ENCODE peak calls at places on chromosomes 16 and 17, in nine cellular contexts. C is suprapubic skin, W is astrocyte of the spinal cord, M is GM12865, E is neural progenitor cell, Z is sigmoid colon, T is heart right ventricle, G is thoracic aorta, V is GM20000. F is an unnamed sample.

GRCh38 chr16:57592591-57593003 is 35.8 kb upstream of the ADGRG1 start:
- DNase-seq in C (no peak), W (no peak), M (peak; percentile 64), E (no peak), Z (no peak), T (no peak), G (no peak), V (no peak), F (no peak)

GRCh38 chr17:11986939-11987329 is 10.3 kb downstream of the ZNF18 start:
- DNase-seq in C (no peak), W (peak; percentile 69), M (peak; percentile 3), E (peak; percentile 56), Z (no peak), T (peak; percentile 5), G (no peak), V (no peak), F (no peak)

GRCh38 chr17:15258113-15258512 is 7.0 kb downstream of the PMP22 start:
- DNase-seq in C (no peak), W (no peak), M (no peak), E (no peak), Z (no peak), T (no peak), G (no peak), V (no peak), F (no peak)

GRCh38 chr16:87806608-87807546 is 41.1 kb upstream of the KLHDC4 start:
- DNase-seq in C (no peak), W (peak; percentile 87), M (peak; percentile 61), E (no peak), Z (peak; percentile 75), T (peak; percentile 62), G (peak; percentile 16), V (no peak), F (peak; percentile 82)

GRCh38 chr17:51876986-51877385 is 281.5 kb downstream of the CA10 start:
- DNase-seq in C (no peak), W (no peak), M (no peak), E (no peak), Z (no peak), T (no peak), G (no peak), V (no peak), F (no peak)

GRCh38 chr16:19113577-19114358 is at the start of gene ITPRIPL2:
- DNase-seq in C (peak; percentile 93), W (peak; percentile 90), M (peak; percentile 66), E (peak; percentile 76), Z (peak; percentile 95), T (peak; percentile 93), G (peak; percentile 69), V (peak; percentile 75), F (peak; percentile 59)

GRCh38 chr17:6546069-6546718 is 10.2 kb downstream of the PITPNM3 start:
- DNase-seq in C (no peak), W (peak; percentile 77), M (peak; percentile 69), E (no peak), Z (no peak), T (no peak), G (no peak), V (no peak), F (no peak)

GRCh38 chr17:21355586-21355985 is 20.6 kb upstream of the KCNJ12 start:
- DNase-seq in C (no peak), W (no peak), M (no peak), E (no peak), Z (no peak), T (no peak), G (no peak), V (no peak), F (no peak)

GRCh38 chr17:78759203-78759968 is 22.7 kb downstream of the CYTH1 start:
- DNase-seq in C (no peak), W (peak; percentile 82), M (peak; percentile 78), E (no peak), Z (no peak), T (peak; percentile 72), G (no peak), V (no peak), F (no peak)

GRCh38 chr16:89026121-89026612 is 49.2 kb upstream of the CBFA2T3 start:
- DNase-seq in C (no peak), W (no peak), M (peak; percentile 85), E (no peak), Z (no peak), T (no peak), G (no peak), V (peak; percentile 52), F (no peak)

GRCh38 chr16:23158114-23158513 is 8.9 kb upstream of the USP31 start:
- DNase-seq in C (no peak), W (no peak), M (no peak), E (no peak), Z (no peak), T (no peak), G (no peak), V (no peak), F (no peak)

GRCh38 chr16:84999200-84999599 is 12.1 kb downstream of the ZDHHC7 start:
- DNase-seq in C (no peak), W (peak; percentile 48), M (no peak), E (no peak), Z (no peak), T (no peak), G (no peak), V (no peak), F (no peak)

GRCh38 chr16:17921357-17921978 is 415.1 kb downstream of the NPIPA8 start:
- DNase-seq in C (no peak), W (no peak), M (peak; percentile 72), E (peak; percentile 40), Z (no peak), T (no peak), G (no peak), V (peak; percentile 61), F (peak; percentile 55)

GRCh38 chr17:49388290-49388640 is 26.2 kb upstream of the ZNF652 start:
- DNase-seq in C (no peak), W (no peak), M (peak; percentile 75), E (no peak), Z (no peak), T (no peak), G (no peak), V (peak; percentile 36), F (no peak)

GRCh38 chr17:1067282-1067956 is 70.5 kb downstream of the TIMM22 start:
- DNase-seq in C (no peak), W (no peak), M (no peak), E (no peak), Z (no peak), T (peak; percentile 52), G (no peak), V (no peak), F (no peak)

DNA sequence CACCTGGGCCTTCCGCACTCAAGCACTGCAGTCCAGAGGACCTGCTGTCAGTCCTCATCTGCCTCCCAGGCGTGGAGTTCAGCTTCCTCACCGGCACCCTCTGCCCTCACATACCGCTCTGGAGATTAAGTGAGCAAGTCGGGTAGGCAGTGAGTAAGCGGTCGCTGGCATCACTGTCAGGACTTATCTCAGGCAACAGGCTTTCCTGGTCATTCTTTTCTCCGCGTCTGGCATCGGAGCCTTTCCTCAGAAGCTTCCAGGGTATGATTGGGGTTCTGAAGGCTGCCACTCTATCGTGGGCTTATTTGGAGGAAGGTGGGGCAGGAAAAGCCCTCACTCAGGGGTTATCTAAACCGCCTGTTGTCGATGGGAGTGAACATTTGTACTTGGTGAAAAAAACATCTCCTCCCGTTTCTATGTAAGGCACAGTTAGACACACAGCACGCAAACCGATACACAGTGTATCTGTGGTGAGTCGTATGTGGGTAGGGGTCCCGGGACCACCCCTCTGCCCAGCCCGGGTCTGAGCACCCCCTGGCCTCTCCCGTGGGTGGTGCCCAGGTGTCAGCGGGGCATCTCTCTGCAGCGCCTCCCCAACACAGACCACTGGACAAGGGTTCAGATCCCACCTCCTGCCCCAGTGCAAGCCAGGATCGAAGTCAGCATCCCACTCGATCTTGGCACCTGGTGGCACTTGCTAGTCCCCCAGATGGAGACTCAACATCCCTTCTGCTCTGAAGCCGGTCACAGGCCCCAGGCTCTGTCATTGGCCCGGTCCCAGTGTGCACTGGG is 92.5 kb upstream of the PLCG2 start:
- DNase-seq in C (no peak), W (no peak), M (no peak), E (no peak), Z (no peak), T (no peak), G (no peak), V (no peak), F (no peak)
- TF ChIP-seq CTCF in C (no peak), W (no peak), M (no peak), E (no peak), Z (no peak), T (no peak), G (no peak), V (no peak), F (no peak)

GRCh38 chr17:45306623-45307022 is 10.2 kb downstream of the MAP3K14 start:
- DNase-seq in C (no peak), W (no peak), M (no peak), E (no peak), Z (no peak), T (no peak), G (no peak), V (no peak), F (no peak)
- TF ChIP-seq CTCF in C (no peak), W (peak; percentile 7), M (no peak), E (peak; percentile 30), Z (no peak), T (peak; percentile 11), G (no peak), V (no peak), F (no peak)

GRCh38 chr17:82876149-82876548 is 36.3 kb upstream of the ZNF750 start:
- DNase-seq in C (no peak), W (peak; percentile 24), M (no peak), E (no peak), Z (peak; percentile 84), T (no peak), G (no peak), V (no peak), F (no peak)

GRCh38 chr17:82879241-82879640 is 39.4 kb upstream of the ZNF750 start:
- DNase-seq in C (no peak), W (no peak), M (no peak), E (no peak), Z (no peak), T (no peak), G (no peak), V (no peak), F (no peak)

GRCh38 chr17:82875418-82875856 is 35.6 kb upstream of the ZNF750 start:
- DNase-seq in C (peak; percentile 81), W (no peak), M (no peak), E (peak; percentile 67), Z (no peak), T (no peak), G (no peak), V (no peak), F (no peak)

GRCh38 chr17:82878545-82878944 is 38.7 kb upstream of the ZNF750 start:
- DNase-seq in C (no peak), W (no peak), M (no peak), E (no peak), Z (peak; percentile 73), T (no peak), G (no peak), V (no peak), F (no peak)

GRCh38 chr17:82876602-82877391 is 37.0 kb upstream of the ZNF750 start:
- DNase-seq in C (peak; percentile 87), W (peak; percentile 76), M (no peak), E (peak; percentile 71), Z (peak; percentile 96), T (peak; percentile 82), G (no peak), V (no peak), F (peak; percentile 75)
- TF ChIP-seq CTCF in C (peak; percentile 17), W (peak; percentile 70), M (no peak), E (peak; percentile 47), Z (peak; percentile 38), T (peak; percentile 39), G (peak; percentile 56), V (no peak), F (peak; percentile 8)

DNA sequence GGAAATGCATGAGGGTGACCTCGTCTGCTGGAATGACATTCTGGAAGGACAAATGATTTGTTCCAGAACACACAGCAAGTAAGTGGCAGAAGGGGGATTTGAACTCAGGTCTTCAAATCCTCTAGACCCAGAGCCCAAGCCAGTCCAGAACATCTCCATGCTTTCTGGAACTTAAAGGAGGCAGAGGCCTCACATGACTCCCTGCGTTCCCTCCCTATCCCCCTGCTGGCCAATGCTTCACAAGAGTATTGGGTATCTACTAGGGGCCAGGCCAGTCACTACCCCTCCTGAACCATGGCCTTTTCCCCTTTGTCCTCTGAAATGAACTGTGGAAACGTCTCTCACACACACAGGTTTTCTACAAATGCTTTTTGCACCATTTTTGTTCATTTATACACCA is 7.6 kb upstream of the BEAN1 start:
- DNase-seq in C (no peak), W (no peak), M (no peak), E (peak; percentile 20), Z (peak; percentile 21), T (no peak), G (no peak), V (no peak), F (no peak)
- TF ChIP-seq CTCF in C (no peak), W (no peak), M (no peak), E (peak; percentile 25), Z (no peak), T (no peak), G (no peak), V (no peak), F (no peak)